ENCODE peak calls at places on chromosome 10, in four cellular contexts. B is amygdala; X is stimulated activated CD4-positive, alpha-beta T cell treated with anti-CD3 and anti-CD28 coated beads, Interleukin-1b, Interleukin-23, amount 100 ng/mL, for 24 hours; H is M059J. L is an unnamed sample.

GRCh38 chr10:29926649-29927048 is 132.7 kb downstream of the JCAD start:
- DNase-seq in X (no peak), B (no peak), H (peak; percentile 34), L (no peak)

GRCh38 chr10:29694121-29694520 is 59.4 kb upstream of the SVIL start:
- DNase-seq in B (no peak), X (no peak), H (no peak), L (no peak)

GRCh38 chr10:77804371-77804770 is 122.2 kb downstream of the DLG5 start:
- DNase-seq in H (no peak), B (no peak), X (no peak), L (no peak)

GRCh38 chr10:79322616-79323566 is 24.4 kb upstream of the PPIF start:
- DNase-seq in X (peak; percentile 57), B (peak; percentile 40), H (peak; percentile 96), L (no peak)

GRCh38 chr10:79374312-79375191 is 27.3 kb downstream of the PPIF start:
- DNase-seq in B (peak; percentile 41), X (peak; percentile 63), H (peak; percentile 72), L (peak; percentile 64)

GRCh38 chr10:29555091-29555745 is 79.6 kb downstream of the SVIL start:
- DNase-seq in B (no peak), X (no peak), H (no peak), L (no peak)

GRCh38 chr10:6176691-6177231 is 26.0 kb upstream of the PFKFB3 start:
- DNase-seq in X (no peak), B (no peak), H (peak; percentile 39), L (no peak)

GRCh38 chr10:62456611-62457101 is 82.5 kb downstream of the ZNF365 start:
- DNase-seq in B (no peak), H (no peak), X (no peak), L (no peak)

GRCh38 chr10:480498-480927 is 209.0 kb downstream of the DIP2C start:
- DNase-seq in B (no peak), H (no peak), X (no peak), L (no peak)

GRCh38 chr10:3711918-3712317 is 73.1 kb downstream of the KLF6 start:
- DNase-seq in X (no peak), B (no peak), H (no peak), L (no peak)

GRCh38 chr10:19998482-19998881 is 182.2 kb downstream of the PLXDC2 start:
- DNase-seq in X (no peak), H (no peak), B (no peak), L (no peak)

GRCh38 chr10:50419756-50420155 is 168.4 kb upstream of the ASAH2 start:
- DNase-seq in X (no peak), H (no peak), B (no peak), L (no peak)

GRCh38 chr10:89341136-89341535 is 13.3 kb downstream of the IFIT3 start:
- DNase-seq in B (no peak), H (no peak), X (no peak), L (no peak)

GRCh38 chr10:109187677-109188076 is 735.6 kb downstream of the XPNPEP1 start:
- DNase-seq in B (no peak), H (no peak), X (no peak), L (no peak)

GRCh38 chr10:98309366-98310355 is 41.7 kb upstream of the LOXL4 start:
- DNase-seq in B (no peak), H (peak; percentile 68), X (no peak), L (peak; percentile 39)

GRCh38 chr10:11476035-11476434 is 135.4 kb downstream of the USP6NL start:
- DNase-seq in H (peak; percentile 12), B (no peak), X (no peak), L (no peak)

GRCh38 chr10:129870926-129871660 is 93.0 kb downstream of the EBF3 start:
- DNase-seq in B (no peak), X (no peak), H (no peak), L (no peak)

GRCh38 chr10:46283945-46284285 is 2.9 kb upstream of the ANTXRL start:
- DNase-seq in H (no peak), B (no peak), X (no peak), L (no peak)

GRCh38 chr10:44378626-44379025 is 6.3 kb downstream of the CXCL12 start:
- DNase-seq in H (no peak), B (no peak), X (no peak), L (no peak)

GRCh38 chr10:127977368-127978009 is 70.6 kb downstream of the PTPRE start:
- DNase-seq in B (peak; percentile 71), X (no peak), H (peak; percentile 95), L (no peak)

GRCh38 chr10:46515402-46516192 is 40.9 kb downstream of the GPRIN2 start:
- DNase-seq in H (no peak), X (no peak), B (no peak), L (no peak)

GRCh38 chr10:43437141-43437860 is 390 bp downstream of the ZNF487 start:
- DNase-seq in X (no peak), B (no peak), H (peak; percentile 14), L (no peak)

GRCh38 chr10:14325325-14325955 is 5.3 kb downstream of the FRMD4A start:
- DNase-seq in B (no peak), H (peak; percentile 7), X (peak; percentile 49), L (no peak)

GRCh38 chr10:112858990-112859520 is 91.0 kb upstream of the TCF7L2 start:
- DNase-seq in B (no peak), X (no peak), H (no peak), L (no peak)

GRCh38 chr10:48289652-48290238 is 15.2 kb upstream of the FRMPD2 start:
- DNase-seq in H (peak; percentile 48), X (peak; percentile 19), B (no peak), L (peak; percentile 50)

GRCh38 chr10:49298666-49298989 is 342 bp upstream of the C10orf71 start:
- DNase-seq in H (no peak), X (no peak), B (no peak), L (no peak)

GRCh38 chr10:74078037-74078436 is 72.6 kb downstream of the AP3M1 start:
- DNase-seq in B (no peak), H (peak; percentile 83), X (peak; percentile 7), L (peak; percentile 74)

GRCh38 chr10:108180883-108181282 is 1016.4 kb upstream of the SORCS1 start:
- DNase-seq in X (no peak), H (peak; percentile 5), B (no peak), L (no peak)

GRCh38 chr10:29386347-29386999 is 97.6 kb downstream of the LYZL1 start:
- DNase-seq in B (no peak), X (no peak), H (peak; percentile 25), L (peak; percentile 40)

GRCh38 chr10:59668081-59668480 is 41.6 kb downstream of the SLC16A9 start:
- DNase-seq in X (no peak), B (no peak), H (no peak), L (no peak)

GRCh38 chr10:43238462-43238861 is 28.4 kb downstream of the RASGEF1A start:
- DNase-seq in H (no peak), X (no peak), B (no peak), L (no peak)

GRCh38 chr10:89390875-89391576 is 1.4 kb upstream of the IFIT1 start:
- DNase-seq in H (no peak), X (no peak), B (no peak), L (no peak)

GRCh38 chr10:80465839-80466590 is 11.9 kb downstream of the TSPAN14 start:
- DNase-seq in B (no peak), X (no peak), H (no peak), L (no peak)

L was measured in LoVo.